ENCODE peak calls at places on chromosomes 13 and 19, in ten cellular contexts. H is A549, W is GM12865, F is activated B cell treated with CpG ODN at 0.5 μM for 24 hours, L is psoas muscle, Z is fibroblast of pulmonary artery, X is Caco-2, Y is lower leg skin, G is ascending aorta, M is heart left ventricle. D is an unnamed sample.

GRCh38 chr13:44234566-44234965 is 139.1 kb upstream of the SERP2 start:
- DNase-seq in X (no peak), M (no peak), W (no peak), Z (no peak), H (no peak), G (no peak), L (no peak), F (no peak), Y (no peak), D (no peak)

GRCh38 chr13:20326809-20327208 is 94.7 kb upstream of the GJB6 start:
- DNase-seq in M (no peak), G (no peak), L (no peak), Z (no peak), F (no peak), Y (no peak), W (no peak), X (no peak), H (no peak), D (no peak)

GRCh38 chr13:41960195-41960699 is 662 bp downstream of the VWA8 start:
- DNase-seq in H (no peak), L (no peak), Y (no peak), M (no peak), Z (peak; percentile 29), F (no peak), W (no peak), X (no peak), G (no peak), D (peak; percentile 4)

GRCh38 chr19:36371886-36372285 is 7.1 kb downstream of the ZFP14 start:
- DNase-seq in Z (no peak), H (no peak), Y (no peak), G (no peak), M (no peak), X (no peak), L (no peak), W (no peak), F (no peak), D (no peak)

GRCh38 chr13:30415430-30416030 is 6.8 kb upstream of the UBE2L5 start:
- DNase-seq in L (no peak), M (no peak), H (no peak), Z (no peak), X (no peak), F (no peak), Y (no peak), G (no peak), W (peak; percentile 71), D (no peak)

GRCh38 chr19:28377077-28377476 is 835.9 kb downstream of the UQCRFS1 start:
- DNase-seq in L (no peak), F (no peak), W (no peak), Z (peak; percentile 7), X (peak; percentile 8), Y (no peak), M (no peak), H (no peak), G (no peak), D (no peak)

GRCh38 chr19:33688657-33688992 is 66.9 kb downstream of the CHST8 start:
- DNase-seq in Z (no peak), H (no peak), X (no peak), M (no peak), Y (no peak), G (peak; percentile 43), W (no peak), F (no peak), L (no peak), D (peak; percentile 43)

GRCh38 chr19:51166846-51167490 is 24.9 kb downstream of the SIGLEC7 start:
- DNase-seq in G (no peak), Y (peak; percentile 46), F (no peak), Z (no peak), W (peak; percentile 71), X (no peak), M (peak; percentile 42), L (no peak), H (no peak), D (peak; percentile 33)

GRCh38 chr13:99542788-99543406 is 41.6 kb downstream of the TM9SF2 start:
- DNase-seq in X (no peak), H (no peak), Y (no peak), G (no peak), W (peak; percentile 96), F (peak; percentile 61), M (no peak), L (no peak), Z (no peak), D (no peak)

GRCh38 chr19:47742636-47743035 is 2.7 kb upstream of the NOP53 start:
- DNase-seq in G (no peak), F (no peak), H (no peak), L (no peak), Y (no peak), Z (no peak), W (no peak), M (no peak), X (no peak), D (no peak)

GRCh38 chr19:47741544-47742125 is 3.7 kb upstream of the NOP53 start:
- DNase-seq in F (no peak), L (no peak), Z (no peak), M (no peak), X (no peak), Y (no peak), H (no peak), G (no peak), W (no peak), D (peak; percentile 30)

GRCh38 chr19:47749326-47749725 is 4.0 kb downstream of the NOP53 start:
- DNase-seq in Z (no peak), X (no peak), L (no peak), Y (no peak), W (peak; percentile 70), F (no peak), G (no peak), H (no peak), M (no peak), D (no peak)

GRCh38 chr19:47740866-47741519 is 4.4 kb upstream of the NOP53 start:
- DNase-seq in Z (no peak), Y (no peak), L (no peak), F (no peak), H (no peak), G (no peak), W (no peak), M (no peak), X (no peak), D (no peak)

DNA sequence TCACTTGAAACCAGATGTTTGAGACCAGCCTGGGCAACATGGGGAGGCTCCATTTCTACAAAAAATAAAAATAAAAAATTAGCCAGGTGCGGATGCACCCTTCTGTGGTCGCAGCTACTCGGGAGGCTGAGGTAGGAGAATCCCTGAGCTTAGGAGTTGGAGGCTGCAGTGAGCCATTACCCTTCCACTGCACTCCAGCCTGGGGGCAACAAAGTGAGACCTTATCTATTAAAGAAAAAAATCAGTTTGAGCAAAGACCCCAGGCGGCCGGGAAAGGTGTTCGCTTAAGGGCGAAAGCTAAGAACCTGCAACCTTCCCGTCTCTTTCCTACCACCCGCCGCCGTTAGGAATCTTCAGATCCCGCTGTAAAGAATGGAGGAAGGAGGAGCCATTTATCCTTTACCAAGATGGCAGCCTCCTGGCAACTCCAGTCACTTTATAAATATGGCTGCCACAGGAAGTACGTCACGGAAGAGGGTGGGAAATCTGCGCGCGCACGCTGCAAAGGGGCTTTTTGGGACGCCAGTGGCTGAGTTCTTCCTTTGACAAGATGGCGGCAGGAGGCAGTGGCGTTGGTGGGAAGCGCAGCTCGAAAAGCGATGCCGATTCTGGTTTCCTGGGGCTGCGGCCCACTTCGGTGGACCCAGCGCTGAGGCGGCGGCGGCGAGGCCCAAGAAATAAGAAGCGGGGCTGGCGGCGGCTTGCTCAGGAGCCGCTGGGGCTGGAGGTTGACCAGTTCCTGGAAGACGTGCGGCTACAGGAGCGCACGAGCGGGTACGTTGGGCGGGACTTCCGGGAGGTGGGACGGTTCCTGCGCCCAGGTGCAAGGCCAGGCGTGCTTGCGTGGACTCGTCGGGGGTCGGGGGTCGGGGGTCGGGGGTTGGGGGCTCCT is at the start of gene NOP53:
- DNase-seq in Z (peak; percentile 98), M (peak; percentile 96), X (peak; percentile 97), L (peak; percentile 97), G (peak; percentile 98), Y (peak; percentile 98), H (peak; percentile 99), W (peak; percentile 99), F (peak; percentile 96), D (peak; percentile 95)
- TF ChIP-seq CTCF in Z (no peak), M (no peak), X (no peak), L (no peak), G (no peak), Y (no peak), H (no peak), W (no peak), F (no peak), D (no peak)

DNA sequence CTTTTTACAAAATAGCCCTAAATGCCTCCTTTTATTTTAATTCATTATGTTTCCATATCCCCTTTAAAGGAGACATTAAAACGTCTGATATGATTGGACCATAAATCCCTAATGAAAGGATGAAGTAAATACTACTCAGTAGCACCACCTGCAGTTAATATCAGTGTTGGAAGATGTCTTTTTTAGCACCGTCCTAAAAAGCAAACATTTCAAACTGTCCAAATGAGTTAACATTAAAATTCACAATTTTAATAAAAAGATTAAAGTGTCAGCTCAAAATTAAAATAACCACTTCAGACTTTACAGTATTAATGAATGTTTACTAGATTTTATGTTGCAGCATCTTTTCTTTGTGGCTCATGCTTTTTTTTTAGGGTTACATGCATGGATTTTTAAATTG is 12.3 kb downstream of the ZNF507 start:
- DNase-seq in F (no peak), G (no peak), X (no peak), W (no peak), L (no peak), M (no peak), Z (no peak), Y (no peak), H (peak; percentile 46), D (no peak)
- TF ChIP-seq CTCF in F (no peak), G (no peak), X (peak; percentile 17), W (no peak), L (peak; percentile 12), M (no peak), Z (peak; percentile 35), Y (no peak), H (peak; percentile 70), D (no peak)

GRCh38 chr13:49421391-49421790 is 22.5 kb downstream of the CAB39L start:
- DNase-seq in F (no peak), H (peak; percentile 29), Z (peak; percentile 21), Y (no peak), W (peak; percentile 76), L (no peak), M (no peak), X (peak; percentile 62), G (no peak), D (no peak)
- TF ChIP-seq CTCF in F (no peak), H (no peak), Z (peak; percentile 4), Y (no peak), W (peak; percentile 66), L (no peak), M (no peak), X (peak; percentile 26), G (no peak), D (no peak)

DNA sequence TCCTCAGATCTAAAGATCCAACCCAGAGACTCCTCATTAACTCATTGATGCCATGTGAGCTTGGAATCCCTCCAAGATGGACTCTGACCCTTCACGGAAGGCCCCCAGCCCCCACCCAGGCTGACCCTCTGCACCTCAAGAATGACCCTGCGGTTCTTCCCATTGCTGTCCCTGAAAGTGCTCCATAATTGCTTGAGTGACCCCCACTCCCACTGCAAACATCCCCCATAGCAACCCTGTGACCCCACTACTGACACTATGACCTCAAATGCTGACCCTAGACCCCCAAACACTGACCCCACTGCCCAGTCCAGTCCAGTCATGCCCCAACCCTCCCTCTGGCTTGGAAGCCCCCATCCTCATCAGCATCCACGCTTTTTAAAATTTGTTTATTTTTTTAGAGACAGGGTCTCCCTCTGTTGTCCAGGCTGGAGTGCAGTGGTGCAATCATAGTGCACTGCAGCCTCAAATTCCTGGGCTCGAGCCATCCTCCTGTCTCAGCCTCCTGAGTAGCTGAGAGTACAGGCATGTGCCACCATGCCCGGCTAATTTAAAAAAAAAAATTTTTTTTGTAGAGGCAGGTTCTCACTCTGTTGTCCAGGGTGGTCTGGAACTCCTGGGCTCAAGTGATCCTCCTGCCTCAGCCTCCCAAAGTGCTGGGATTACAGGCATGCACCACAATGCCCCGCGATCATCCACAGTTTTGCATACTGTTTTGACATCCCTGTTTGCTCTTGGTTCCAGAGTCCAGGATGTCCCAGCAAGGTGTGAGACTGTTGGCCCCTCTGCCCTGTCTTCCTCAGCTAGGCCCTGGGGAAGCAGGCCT is 855 bp downstream of the LYL1 start:
- DNase-seq in G (peak; percentile 61), Z (no peak), W (no peak), H (no peak), X (no peak), Y (no peak), L (no peak), F (no peak), M (no peak), D (no peak)
- TF ChIP-seq CTCF in G (no peak), Z (no peak), W (no peak), H (no peak), X (no peak), Y (no peak), L (no peak), F (no peak), M (no peak), D (no peak)

D was measured in pancreas.